ENCODE peak calls at places on chromosome 2, in four cellular contexts. Q is brain microvascular endothelial cell, J is RWPE1, R is left lung. E is an unnamed sample.

GRCh38 chr2:204550738-204551137 is 5.5 kb downstream of the PARD3B start:
- DNase-seq in Q (peak; percentile 47), J (no peak), R (no peak), E (no peak)

GRCh38 chr2:86453838-86454237 is 12.7 kb downstream of the KDM3A start:
- DNase-seq in Q (peak; percentile 51), J (peak; percentile 50), R (no peak), E (no peak)

GRCh38 chr2:74399785-74400184 is 19.7 kb upstream of the DCTN1 start:
- DNase-seq in Q (no peak), J (peak; percentile 32), R (no peak), E (no peak)

GRCh38 chr2:13821255-13821880 is 811.1 kb upstream of the LRATD1 start:
- DNase-seq in Q (peak; percentile 80), J (no peak), R (no peak), E (no peak)

GRCh38 chr2:234957533-234958135 is 5.8 kb downstream of the SH3BP4 start:
- DNase-seq in Q (peak; percentile 69), J (peak; percentile 72), R (no peak), E (peak; percentile 12)

GRCh38 chr2:23900927-23901322 is 26.0 kb downstream of the ATAD2B start:
- DNase-seq in Q (peak; percentile 86), J (peak; percentile 62), R (no peak), E (no peak)

GRCh38 chr2:171482877-171483276 is 39.4 kb upstream of the CYBRD1 start:
- DNase-seq in Q (peak; percentile 10), J (no peak), R (no peak), E (no peak)

GRCh38 chr2:10344105-10345066 is 41.7 kb downstream of the HPCAL1 start:
- DNase-seq in Q (no peak), J (no peak), R (no peak), E (peak; percentile 42)

GRCh38 chr2:230660294-230661060 is 52.2 kb upstream of the CAB39 start:
- DNase-seq in Q (no peak), J (no peak), R (no peak), E (peak; percentile 75)

GRCh38 chr2:234502285-234502918 is 5.5 kb upstream of the ARL4C start:
- DNase-seq in Q (peak; percentile 79), J (peak; percentile 63), R (no peak), E (no peak)

GRCh38 chr2:182954789-182955188 is 83.5 kb downstream of the NCKAP1 start:
- DNase-seq in Q (no peak), J (no peak), R (no peak), E (no peak)

GRCh38 chr2:20530520-20530919 is 83.6 kb downstream of the RHOB start:
- DNase-seq in Q (no peak), J (no peak), R (no peak), E (no peak)

GRCh38 chr2:214104219-214104618 is 306.6 kb upstream of the VWC2L start:
- DNase-seq in Q (no peak), J (no peak), R (no peak), E (no peak)

GRCh38 chr2:144426355-144426754 is 93.6 kb downstream of the ZEB2 start:
- DNase-seq in Q (no peak), J (no peak), R (no peak), E (no peak)

GRCh38 chr2:227324671-227325055 is 388 bp upstream of the MFF start:
- DNase-seq in Q (no peak), J (peak; percentile 38), R (no peak), E (no peak)

GRCh38 chr2:171878481-171878993 is 15.5 kb downstream of the SLC25A12 start:
- DNase-seq in Q (peak; percentile 80), J (peak; percentile 36), R (no peak), E (no peak)

GRCh38 chr2:119476301-119477117 is 44.9 kb downstream of the TMEM37 start:
- DNase-seq in Q (peak; percentile 53), J (peak; percentile 63), R (peak; percentile 83), E (no peak)

GRCh38 chr2:166031054-166031453 is 77.5 kb upstream of the TTC21B start:
- DNase-seq in Q (no peak), J (peak; percentile 5), R (no peak), E (no peak)

GRCh38 chr2:111694690-111695089 is 189.3 kb downstream of the ANAPC1 start:
- DNase-seq in Q (peak; percentile 24), J (no peak), R (no peak), E (no peak)

GRCh38 chr2:232449964-232450363 is 6.0 kb upstream of the ALPI start:
- DNase-seq in Q (no peak), J (no peak), R (no peak), E (peak; percentile 16)

GRCh38 chr2:215712850-215713230 is 277.0 kb upstream of the FN1 start:
- DNase-seq in Q (no peak), J (no peak), R (no peak), E (no peak)

GRCh38 chr2:32591669-32592463 is 36.0 kb upstream of the TTC27 start:
- DNase-seq in Q (peak; percentile 11), J (no peak), R (no peak), E (no peak)

GRCh38 chr2:196444442-196444841 is 195.1 kb upstream of the CCDC150 start:
- DNase-seq in Q (no peak), J (no peak), R (no peak), E (no peak)

GRCh38 chr2:92326-92725 is 46.0 kb upstream of the FAM110C start:
- DNase-seq in Q (no peak), J (no peak), R (no peak), E (no peak)

GRCh38 chr2:70981866-70982810 is 3.7 kb downstream of the ANKRD53 start:
- DNase-seq in Q (no peak), J (no peak), R (peak; percentile 59), E (no peak)

GRCh38 chr2:23642516-23642915 is 257.5 kb downstream of the KLHL29 start:
- DNase-seq in Q (no peak), J (no peak), R (no peak), E (no peak)

GRCh38 chr2:232714969-232715368 is 17.8 kb downstream of the GIGYF2 start:
- DNase-seq in Q (no peak), J (no peak), R (no peak), E (no peak)

GRCh38 chr2:46297546-46298271 is 502 bp downstream of the EPAS1 start:
- DNase-seq in Q (no peak), J (peak; percentile 91), R (peak; percentile 96), E (peak; percentile 91)

GRCh38 chr2:101858910-101859309 is 132.8 kb upstream of the IL1R2 start:
- DNase-seq in Q (no peak), J (no peak), R (no peak), E (no peak)

GRCh38 chr2:69253893-69254292 is 133.1 kb downstream of the GFPT1 start:
- DNase-seq in Q (peak; percentile 100), J (peak; percentile 78), R (no peak), E (no peak)
- H3K27ac ChIP-seq in Q (peak overlapping the region; percentile 94), J (no peak overlapping the region), R (peak overlapping the region; percentile 54), E (peak overlapping the region; percentile 13)

DNA sequence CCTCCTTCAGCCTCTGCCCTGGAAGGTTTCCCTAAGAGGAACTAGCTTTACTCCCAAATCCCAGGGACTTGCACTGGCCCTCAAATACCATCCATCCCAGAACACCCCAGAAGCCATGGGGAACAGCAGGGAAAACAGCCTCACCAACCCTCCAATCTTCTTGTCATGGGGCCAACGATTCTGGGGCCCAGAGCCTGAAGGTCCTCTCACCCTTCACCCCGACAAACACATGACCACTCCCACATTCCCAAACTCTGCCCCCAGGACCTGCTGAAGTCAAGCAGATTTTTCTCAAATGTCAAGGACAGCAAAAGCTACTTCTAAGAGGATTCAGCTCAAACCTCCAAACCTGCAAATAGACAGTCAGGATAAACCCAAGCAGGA is 143.5 kb downstream of the ZFP36L2 start:
- DNase-seq in Q (no peak), J (no peak), R (no peak), E (no peak)
- H3K27ac ChIP-seq in Q (peak overlapping the region; percentile 73), J (peak overlapping the region; percentile 100), R (peak overlapping the region; percentile 70), E (peak overlapping the region; percentile 88)

DNA sequence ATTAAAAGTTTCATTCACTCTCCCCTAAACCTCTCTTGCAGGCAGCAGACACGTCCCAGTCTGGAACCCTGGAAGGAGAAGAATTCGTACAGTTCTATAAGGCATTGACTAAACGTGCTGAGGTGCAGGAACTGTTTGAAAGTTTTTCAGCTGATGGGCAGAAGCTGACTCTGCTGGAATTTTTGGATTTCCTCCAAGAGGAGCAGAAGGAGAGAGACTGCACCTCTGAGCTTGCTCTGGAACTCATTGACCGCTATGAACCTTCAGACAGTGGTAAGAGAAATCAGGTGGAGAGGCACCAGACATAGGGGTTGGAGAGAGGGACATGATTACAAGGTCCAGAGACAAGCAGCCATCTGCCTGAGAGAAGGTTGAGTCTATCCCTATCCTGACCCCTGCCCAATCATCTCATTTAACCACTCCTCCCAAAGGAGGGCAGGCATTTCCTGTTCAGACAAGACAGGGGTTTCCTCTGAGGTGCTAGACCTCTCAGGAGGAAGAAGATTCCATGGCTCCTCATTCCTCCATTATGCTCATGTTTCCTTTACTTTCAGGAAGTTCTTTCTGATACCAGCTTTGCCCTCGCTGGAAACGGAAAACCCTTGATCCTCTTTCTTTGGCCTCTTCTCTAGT is 15.0 kb downstream of the PLCD4 start:
- DNase-seq in Q (no peak), J (no peak), R (no peak), E (no peak)
- H3K27ac ChIP-seq in Q (no peak overlapping the region), J (no peak overlapping the region), R (no peak overlapping the region), E (no peak overlapping the region)

DNA sequence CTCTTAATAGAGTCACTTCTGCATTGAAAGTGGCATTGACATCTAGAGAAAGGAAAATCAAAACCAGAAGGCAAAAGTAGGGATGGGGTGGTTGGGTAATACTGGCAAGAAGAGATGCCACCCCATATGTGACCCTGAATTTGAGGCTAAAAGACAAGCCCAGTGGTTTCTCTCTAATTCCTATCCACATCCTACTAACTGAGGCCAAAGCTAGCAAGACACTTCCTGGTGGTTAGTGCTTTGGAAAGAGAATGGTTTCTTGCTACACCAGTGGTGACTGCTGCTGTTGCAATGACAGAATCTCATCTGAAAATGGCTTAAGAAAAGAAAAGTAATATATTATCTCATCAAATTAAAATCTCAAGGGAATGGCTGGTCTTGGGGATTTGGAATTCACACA is 640.6 kb downstream of the EPHA4 start:
- DNase-seq in Q (no peak), J (no peak), R (no peak), E (no peak)
- H3K27ac ChIP-seq in Q (no peak overlapping the region), J (no peak overlapping the region), R (no peak overlapping the region), E (no peak overlapping the region)

GRCh38 chr2:55164534-55165104 is 67.5 kb downstream of the CLHC1 start:
- DNase-seq in Q (no peak), J (no peak), R (no peak), E (no peak)

GRCh38 chr2:55163258-55163657 is 68.8 kb downstream of the CLHC1 start:
- DNase-seq in Q (peak; percentile 73), J (no peak), R (no peak), E (no peak)

GRCh38 chr2:55163895-55164509 is 68.1 kb downstream of the CLHC1 start:
- DNase-seq in Q (no peak), J (no peak), R (no peak), E (no peak)

GRCh38 chr2:55167630-55167967 is 64.5 kb downstream of the CLHC1 start:
- DNase-seq in Q (no peak), J (no peak), R (no peak), E (no peak)

GRCh38 chr2:55165567-55165966 is 66.5 kb downstream of the CLHC1 start:
- DNase-seq in Q (peak; percentile 41), J (no peak), R (no peak), E (no peak)
- H3K27ac ChIP-seq in Q (no peak overlapping the region), J (no peak overlapping the region), R (no peak overlapping the region), E (peak overlapping the region; percentile 18)

GRCh38 chr2:190417045-190417842 is 9.1 kb downstream of the MFSD6 start:
- DNase-seq in Q (no peak), J (no peak), R (no peak), E (no peak)

GRCh38 chr2:190413421-190413820 is 5.3 kb downstream of the MFSD6 start:
- DNase-seq in Q (no peak), J (peak; percentile 29), R (no peak), E (no peak)

GRCh38 chr2:190415251-190415650 is 7.1 kb downstream of the MFSD6 start:
- DNase-seq in Q (no peak), J (no peak), R (no peak), E (no peak)

GRCh38 chr2:190418717-190419116 is 10.6 kb downstream of the MFSD6 start:
- DNase-seq in Q (no peak), J (no peak), R (no peak), E (no peak)

GRCh38 chr2:190415794-190416729 is 7.9 kb downstream of the MFSD6 start:
- DNase-seq in Q (no peak), J (no peak), R (no peak), E (no peak)
- H3K27ac ChIP-seq in Q (no peak overlapping the region), J (no peak overlapping the region), R (no peak overlapping the region), E (peak overlapping the region; percentile 32)

E was measured in lower lobe of right lung.